ENCODE peak calls at places on chromosomes 5 and 9, in nine cellular contexts. M is sigmoid colon; I is heart right ventricle; V is fibroblast of lung; T is CD8-positive, alpha-beta T cell; A is OCI-LY7; J is Peyer's patch; P is breast epithelium; E is lung. X is an unnamed sample.
A peak's percentile ranks its signal among the peaks of the same experiment; 100 is the strongest.

GRCh38 chr5:144289277-144289676 is 118.6 kb downstream of the KCTD16 start:
- DNase-seq in A (no peak), I (no peak), V (no peak), P (no peak), M (no peak), J (no peak), T (no peak), E (no peak), X (no peak)

GRCh38 chr9:134933076-134933659 is 15.5 kb upstream of the FCN1 start:
- DNase-seq in P (no peak), V (no peak), T (no peak), J (no peak), E (no peak), M (no peak), I (no peak), A (peak; percentile 30), X (no peak)

GRCh38 chr5:143592648-143593047 is 189.2 kb upstream of the NR3C1 start:
- DNase-seq in I (no peak), V (peak; percentile 26), J (peak; percentile 54), M (no peak), T (no peak), E (no peak), A (peak; percentile 93), P (no peak), X (no peak)

GRCh38 chr5:73948720-73949119 is 322.7 kb downstream of the ARHGEF28 start:
- DNase-seq in J (no peak), T (no peak), P (no peak), E (no peak), I (peak; percentile 11), V (peak; percentile 57), A (peak; percentile 68), M (no peak), X (no peak)

GRCh38 chr9:36876056-36876455 is 158.0 kb downstream of the PAX5 start:
- DNase-seq in I (no peak), A (peak; percentile 55), P (no peak), E (no peak), J (peak; percentile 35), V (no peak), T (no peak), M (peak; percentile 30), X (no peak)

GRCh38 chr9:116286287-116286686 is 132.7 kb downstream of the PAPPA start:
- DNase-seq in E (no peak), A (no peak), V (peak; percentile 15), J (no peak), T (no peak), P (no peak), M (no peak), I (no peak), X (no peak)

GRCh38 chr5:158599132-158599531 is 500.6 kb downstream of the EBF1 start:
- DNase-seq in T (no peak), E (no peak), I (peak; percentile 52), P (no peak), J (no peak), V (peak; percentile 60), A (peak; percentile 34), M (no peak), X (no peak)

GRCh38 chr5:113806250-113806649 is 292.8 kb downstream of the YTHDC2 start:
- DNase-seq in J (no peak), A (no peak), P (no peak), T (no peak), M (no peak), V (peak; percentile 45), I (no peak), E (no peak), X (no peak)

GRCh38 chr5:35246928-35247644 is 16.8 kb upstream of the PRLR start:
- DNase-seq in J (no peak), T (no peak), P (peak; percentile 37), A (no peak), M (no peak), V (peak; percentile 29), E (no peak), I (peak; percentile 35), X (no peak)

GRCh38 chr5:136066705-136067271 is 38.0 kb downstream of the TGFBI start:
- DNase-seq in V (peak; percentile 69), E (no peak), J (no peak), T (no peak), P (no peak), M (peak; percentile 86), A (peak; percentile 24), I (peak; percentile 57), X (no peak)

GRCh38 chr5:109524555-109524954 is 114.8 kb upstream of the PJA2 start:
- DNase-seq in J (no peak), P (no peak), V (no peak), I (no peak), M (no peak), T (no peak), E (no peak), A (no peak), X (no peak)

GRCh38 chr5:79227484-79227995 is 8.4 kb upstream of the JMY start:
- DNase-seq in V (no peak), J (no peak), P (no peak), I (no peak), M (no peak), E (no peak), A (no peak), T (no peak), X (no peak)

GRCh38 chr5:126198509-126198908 is 224.7 kb upstream of the GRAMD2B start:
- DNase-seq in E (no peak), I (no peak), A (no peak), V (no peak), P (no peak), T (no peak), J (no peak), M (no peak), X (no peak)

DNA sequence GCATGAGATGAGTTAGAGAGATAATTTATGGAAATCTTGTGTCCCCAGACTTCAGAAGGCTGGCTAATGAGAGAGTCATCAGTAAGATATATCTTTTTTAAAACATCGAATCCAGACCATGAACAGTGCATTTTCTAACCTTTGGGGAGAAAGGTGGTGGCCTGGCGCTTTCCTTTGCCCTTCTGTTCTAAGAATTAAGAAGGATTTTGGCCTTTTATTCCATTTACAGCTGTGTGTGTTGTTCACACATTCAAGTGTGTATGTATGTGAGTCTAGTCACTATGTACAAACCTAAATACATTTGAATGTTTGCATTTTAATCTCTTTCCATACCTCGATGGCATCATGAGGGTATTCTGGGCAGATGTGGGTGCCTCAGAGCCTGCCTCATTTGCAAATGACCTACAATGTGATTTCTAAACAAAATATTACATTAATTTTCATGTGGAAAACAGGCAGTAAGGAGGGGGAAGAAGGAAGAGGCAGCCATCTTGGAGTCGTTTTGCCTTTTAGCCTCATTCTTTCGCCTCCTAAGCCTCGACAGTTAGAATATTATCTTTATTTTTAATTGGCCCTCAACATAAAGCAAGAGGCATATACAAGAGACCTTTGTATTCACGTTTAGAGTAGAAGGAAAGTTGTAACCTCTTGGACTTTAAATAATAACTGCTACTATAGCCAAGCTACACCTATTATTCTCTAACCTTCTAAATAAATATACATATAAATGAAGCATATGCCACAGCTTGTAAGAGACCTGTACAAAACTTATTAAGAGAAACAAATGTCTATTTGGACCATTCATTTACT is 125.3 kb upstream of the TMEM161B start:
- DNase-seq in I (no peak), E (no peak), M (no peak), A (no peak), V (no peak), P (no peak), J (no peak), T (no peak), X (no peak)
- H3K4me3 ChIP-seq in I (no peak overlapping the region), E (no peak overlapping the region), M (no peak overlapping the region), A (no peak overlapping the region), V (no peak overlapping the region), P (no peak overlapping the region), J (no peak overlapping the region), T (no peak overlapping the region), X (no peak overlapping the region)

GRCh38 chr9:127175319-127175715 is 52.9 kb upstream of the ANGPTL2 start:
- DNase-seq in J (no peak), I (no peak), T (no peak), V (no peak), M (peak; percentile 58), E (no peak), A (no peak), P (peak; percentile 13), X (no peak)

GRCh38 chr9:127172066-127172707 is 49.8 kb upstream of the ANGPTL2 start:
- DNase-seq in P (peak; percentile 10), E (no peak), M (peak; percentile 33), I (no peak), T (no peak), A (no peak), V (peak; percentile 48), J (peak; percentile 39), X (no peak)

GRCh38 chr9:127170652-127171051 is 48.2 kb upstream of the ANGPTL2 start:
- DNase-seq in P (no peak), M (peak; percentile 30), V (no peak), J (peak; percentile 34), E (no peak), T (no peak), I (no peak), A (no peak), X (no peak)

GRCh38 chr9:127174386-127175318 is 52.2 kb upstream of the ANGPTL2 start:
- DNase-seq in M (peak; percentile 57), I (no peak), A (no peak), E (no peak), T (no peak), J (peak; percentile 18), P (peak; percentile 7), V (no peak), X (no peak)

GRCh38 chr9:127173063-127173462 is 50.6 kb upstream of the ANGPTL2 start:
- DNase-seq in I (no peak), E (no peak), V (no peak), J (peak; percentile 9), T (no peak), P (peak; percentile 6), A (no peak), M (peak; percentile 54), X (no peak)
- TF ChIP-seq CTCF in I (no peak), E (no peak), V (no peak), J (no peak), T (no peak), P (no peak), A (no peak), M (no peak), X (no peak)

DNA sequence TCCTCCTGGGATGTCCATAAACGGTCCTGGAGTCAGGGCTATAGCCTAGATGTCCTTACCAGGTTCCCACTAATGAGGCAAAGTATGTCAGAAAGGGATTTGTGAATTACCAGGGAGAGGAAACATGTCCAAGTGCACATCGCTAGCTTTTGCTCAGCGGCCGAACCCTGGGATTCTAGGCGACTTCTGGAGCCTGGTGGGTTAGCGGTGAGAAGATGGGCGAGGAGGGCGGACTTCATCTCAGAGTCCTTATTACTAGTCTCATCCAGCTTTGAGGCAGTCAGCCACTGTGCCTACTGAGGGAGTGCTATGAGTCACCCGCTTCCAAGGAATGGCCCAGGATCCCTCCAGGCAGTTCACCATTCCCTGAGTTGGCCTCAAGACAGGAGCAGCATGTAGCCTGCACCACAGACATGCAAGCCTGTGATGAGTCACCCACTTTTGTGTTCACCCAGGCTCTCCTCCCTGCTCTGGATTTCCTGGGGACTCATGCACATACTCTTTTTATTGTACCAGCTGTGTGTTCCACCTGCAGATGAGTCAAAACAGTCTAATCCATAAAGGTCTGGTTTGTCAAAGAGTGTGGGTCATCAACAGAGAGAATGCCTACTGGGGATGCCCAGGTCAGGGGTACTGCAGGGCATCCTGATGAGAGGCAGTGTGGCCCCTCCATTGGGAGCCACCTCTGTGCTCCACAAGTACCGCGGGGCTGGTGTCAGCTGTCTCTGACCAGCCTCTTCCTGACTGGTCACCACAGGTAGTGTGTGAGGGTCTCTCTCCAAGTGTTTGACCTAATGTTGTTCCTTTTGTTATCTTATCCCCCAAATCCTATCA is 20.2 kb downstream of the SLC22A5 start:
- DNase-seq in J (peak; percentile 76), P (peak; percentile 92), E (peak; percentile 55), A (no peak), M (peak; percentile 92), I (no peak), V (peak; percentile 98), T (no peak), X (no peak)
- H3K4me1 ChIP-seq in J (peaks cover 22% of the 10 kb centered on the region), P (peaks cover 42% of the 10 kb centered on the region), E (peaks cover 21% of the 10 kb centered on the region), A (peaks cover 24% of the 10 kb centered on the region), M (no peaks in the 10 kb centered on the region), I (peaks cover 59% of the 10 kb centered on the region), V (peaks cover 36% of the 10 kb centered on the region), T (peaks cover 25% of the 10 kb centered on the region), X (peaks cover 32% of the 10 kb centered on the region)

GRCh38 chr9:128094166-128094949 is 26.3 kb downstream of the SLC25A25 start:
- DNase-seq in E (peak; percentile 95), P (peak; percentile 97), M (peak; percentile 98), A (peak; percentile 58), J (peak; percentile 93), V (peak; percentile 98), T (peak; percentile 62), I (peak; percentile 96), X (peak; percentile 88)
- H3K4me3 ChIP-seq in E (no peak overlapping the region), P (peak overlapping the region; percentile 33), M (peak overlapping the region; percentile 10), A (no peak overlapping the region), J (no peak overlapping the region), V (peak overlapping the region; percentile 25), T (no peak overlapping the region), I (no peak overlapping the region), X (peak overlapping the region; percentile 29)

X was measured in gastrocnemius medialis.